ENCODE peak calls at places on chromosome 12, in eight cellular contexts. B is neural crest cell, Z is T-helper 2 cell, I is stomach, T is glutamatergic neuron, U is dermis blood vessel endothelial cell, O is GM10248, X is myocyte. K is an unnamed sample.

GRCh38 chr12:93025145-93026103 is 96.3 kb upstream of the EEA1 start:
- DNase-seq in B (no peak), U (peak; percentile 88), I (no peak), O (peak; percentile 55), Z (peak; percentile 28), X (peak; percentile 70), T (no peak), K (peak; percentile 37)

GRCh38 chr12:132367401-132367851 is 38.0 kb upstream of the GALNT9 start:
- DNase-seq in B (no peak), O (no peak), X (no peak), U (no peak), Z (no peak), T (peak; percentile 15), I (no peak), K (no peak)

GRCh38 chr12:118035194-118036041 is 18.9 kb downstream of the RFC5 start:
- DNase-seq in T (no peak), I (no peak), X (peak; percentile 33), O (peak; percentile 67), B (no peak), Z (peak; percentile 87), U (peak; percentile 53), K (no peak)

GRCh38 chr12:128844031-128844635 is 9.1 kb upstream of the GLT1D1 start:
- DNase-seq in Z (peak; percentile 35), X (no peak), I (no peak), T (no peak), U (no peak), B (no peak), O (no peak), K (no peak)

GRCh38 chr12:95877622-95878021 is 18.9 kb downstream of the SNRPF start:
- DNase-seq in B (no peak), X (no peak), T (no peak), O (no peak), I (no peak), U (peak; percentile 9), Z (no peak), K (no peak)

GRCh38 chr12:80356092-80356491 is 87.9 kb upstream of the PTPRQ start:
- DNase-seq in T (no peak), O (no peak), U (peak; percentile 85), I (no peak), Z (peak; percentile 52), X (no peak), B (no peak), K (no peak)

GRCh38 chr12:90207799-90208198 is 499.2 kb upstream of the ATP2B1 start:
- DNase-seq in B (no peak), I (no peak), Z (no peak), X (peak; percentile 10), U (no peak), O (no peak), T (no peak), K (no peak)

GRCh38 chr12:19946549-19946948 is 421.8 kb upstream of the PDE3A start:
- DNase-seq in B (no peak), X (peak; percentile 93), I (no peak), U (peak; percentile 96), T (no peak), O (no peak), Z (no peak), K (peak; percentile 70)

GRCh38 chr12:32535260-32535999 is 136.1 kb downstream of the FGD4 start:
- DNase-seq in T (peak; percentile 51), X (peak; percentile 86), Z (no peak), I (peak; percentile 88), O (no peak), B (no peak), U (peak; percentile 84), K (peak; percentile 20)

GRCh38 chr12:94707892-94708291 is 57.5 kb upstream of the TMCC3 start:
- DNase-seq in X (no peak), Z (no peak), U (no peak), B (no peak), O (no peak), I (no peak), T (no peak), K (no peak)